ENCODE peak calls at places on chromosomes 6 and 20, in eight cellular contexts. C is ovary, P is heart left ventricle, U is body of pancreas, I is lower leg skin, E is spleen, V is gastrocnemius medialis, K is stomach. S is an unnamed sample.

GRCh38 chr6:46269447-46270229 is 98.9 kb upstream of the ENPP5 start:
- DNase-seq in V (peak; percentile 31), P (peak; percentile 48), E (no peak), I (no peak), K (no peak), U (no peak), C (peak; percentile 71), S (no peak)

GRCh38 chr6:36328600-36328999 is 8.1 kb downstream of the BNIP5 start:
- DNase-seq in U (no peak), E (no peak), P (no peak), V (no peak), I (no peak), C (no peak), K (no peak), S (no peak)

GRCh38 chr6:115602471-115602870 is 458.2 kb downstream of the FRK start:
- DNase-seq in E (no peak), V (no peak), P (no peak), U (no peak), I (no peak), C (no peak), K (no peak), S (no peak)

GRCh38 chr6:110255356-110255755 is 75.1 kb downstream of the CDC40 start:
- DNase-seq in U (no peak), E (no peak), I (no peak), V (no peak), K (no peak), P (no peak), C (peak; percentile 34), S (peak; percentile 10)

GRCh38 chr6:6775074-6775473 is 186.6 kb downstream of the LY86 start:
- DNase-seq in V (no peak), U (no peak), K (no peak), E (no peak), C (no peak), P (no peak), I (no peak), S (no peak)

GRCh38 chr6:161631676-161632194 is 357.9 kb upstream of the AGPAT4 start:
- DNase-seq in U (no peak), V (no peak), C (no peak), E (no peak), I (no peak), P (no peak), K (no peak), S (no peak)

GRCh38 chr20:22575087-22575721 is 9.2 kb downstream of the FOXA2 start:
- DNase-seq in U (no peak), P (no peak), E (no peak), K (no peak), C (no peak), I (no peak), V (no peak), S (no peak)

GRCh38 chr6:45256697-45257695 is 71.1 kb upstream of the RUNX2 start:
- DNase-seq in U (no peak), K (no peak), E (no peak), P (no peak), C (no peak), V (no peak), I (no peak), S (no peak)

GRCh38 chr20:48898210-48898609 is 23.3 kb upstream of the ARFGEF2 start:
- DNase-seq in E (no peak), U (no peak), C (no peak), V (no peak), K (no peak), P (no peak), I (no peak), S (no peak)

GRCh38 chr20:32902456-32903420 is 44.0 kb downstream of the EFCAB8 start:
- DNase-seq in U (peak; percentile 56), K (peak; percentile 60), P (peak; percentile 19), C (peak; percentile 48), E (peak; percentile 90), I (no peak), V (no peak), S (peak; percentile 68)

GRCh38 chr6:108689279-108690161 is 128.8 kb downstream of the FOXO3 start:
- DNase-seq in V (peak; percentile 98), E (no peak), U (peak; percentile 98), K (peak; percentile 94), C (peak; percentile 87), I (peak; percentile 71), P (peak; percentile 86), S (no peak)

GRCh38 chr6:140253096-140253495 is 878.6 kb upstream of the CITED2 start:
- DNase-seq in C (no peak), E (no peak), P (no peak), V (no peak), K (no peak), I (no peak), U (no peak), S (no peak)

GRCh38 chr20:38200646-38201045 is 35.6 kb upstream of the TGM2 start:
- DNase-seq in K (no peak), V (no peak), C (no peak), I (no peak), U (no peak), E (no peak), P (no peak), S (no peak)

GRCh38 chr20:23018941-23019340 is 16.2 kb upstream of the SSTR4 start:
- DNase-seq in E (no peak), V (no peak), U (no peak), P (no peak), K (no peak), I (no peak), C (no peak), S (no peak)

GRCh38 chr20:48846516-48847492 is 19.0 kb upstream of the PREX1 start:
- DNase-seq in K (no peak), E (no peak), P (peak; percentile 39), V (no peak), U (no peak), I (no peak), C (no peak), S (peak; percentile 57)

GRCh38 chr6:85747093-85747492 is 104.4 kb upstream of the SYNCRIP start:
- DNase-seq in I (no peak), P (no peak), U (no peak), K (no peak), C (no peak), V (no peak), E (no peak), S (no peak)

DNA sequence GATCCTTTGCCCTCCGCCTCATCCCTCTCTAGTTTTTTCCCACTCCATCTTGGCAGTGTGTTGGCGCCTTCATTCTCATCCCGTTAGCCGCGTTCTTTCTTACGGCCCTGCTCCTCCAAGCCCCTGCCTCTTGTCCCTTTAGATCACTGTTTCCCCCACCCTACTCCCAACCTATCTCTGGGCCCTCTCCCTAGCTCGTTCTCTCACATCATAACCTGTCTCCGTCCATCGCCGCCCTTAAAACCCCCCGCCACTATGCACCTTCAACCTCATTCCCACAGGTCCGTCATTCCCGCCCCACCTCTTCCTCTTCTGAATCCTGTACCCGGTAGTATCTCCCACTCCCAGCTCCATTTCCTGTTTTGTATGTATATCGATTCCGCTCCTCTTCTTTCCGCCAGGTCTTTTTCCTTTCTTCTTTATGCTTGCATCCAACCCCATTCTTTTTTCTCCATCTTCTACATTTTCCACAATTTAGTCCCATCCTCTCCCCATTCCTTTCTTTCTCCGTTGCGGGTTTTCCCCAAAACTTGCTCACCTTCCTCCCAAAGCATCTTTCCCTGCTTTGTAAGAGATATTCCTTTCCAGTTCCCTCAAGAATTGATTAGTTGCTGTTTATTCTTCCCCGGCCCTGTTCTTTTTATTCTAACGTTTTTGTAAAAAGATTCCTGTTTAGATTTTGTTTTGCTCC is 671 bp downstream of the EFHC1 start:
- DNase-seq in C (peak; percentile 50), K (no peak), U (peak; percentile 18), P (no peak), I (no peak), V (no peak), E (peak; percentile 79), S (no peak)
- TF ChIP-seq POLR2A in C (no peak), K (no peak), U (no peak), P (no peak), I (no peak), V (no peak), E (no peak), S (no peak)

GRCh38 chr6:74347161-74347560 is 651.2 kb downstream of the CD109 start:
- DNase-seq in K (no peak), I (no peak), C (no peak), P (no peak), V (no peak), E (no peak), U (no peak), S (no peak)
- TF ChIP-seq POLR2A in K (no peak), I (no peak), C (no peak), P (no peak), V (no peak), E (no peak), U (no peak), S (no peak)

GRCh38 chr6:43123691-43124314 is 47.3 kb upstream of the SRF start:
- DNase-seq in P (no peak), E (peak; percentile 45), U (no peak), C (no peak), K (no peak), V (no peak), I (no peak), S (no peak)
- TF ChIP-seq POLR2A in P (no peak), E (no peak), U (no peak), C (no peak), K (no peak), V (no peak), I (no peak), S (no peak)

GRCh38 chr6:28808383-28808782 is 115.4 kb downstream of the TRIM27 start:
- DNase-seq in V (no peak), E (no peak), K (no peak), P (no peak), C (no peak), I (no peak), U (no peak), S (no peak)

GRCh38 chr6:28811873-28812272 is 111.9 kb downstream of the TRIM27 start:
- DNase-seq in U (no peak), E (no peak), P (no peak), K (no peak), I (no peak), V (no peak), C (no peak), S (no peak)

GRCh38 chr6:28810655-28811053 is 113.1 kb downstream of the TRIM27 start:
- DNase-seq in U (no peak), E (no peak), V (no peak), I (no peak), P (no peak), C (no peak), K (no peak), S (no peak)

GRCh38 chr6:28807682-28808280 is 116.0 kb downstream of the TRIM27 start:
- DNase-seq in I (no peak), V (no peak), K (no peak), C (no peak), E (no peak), P (no peak), U (no peak), S (no peak)

DNA sequence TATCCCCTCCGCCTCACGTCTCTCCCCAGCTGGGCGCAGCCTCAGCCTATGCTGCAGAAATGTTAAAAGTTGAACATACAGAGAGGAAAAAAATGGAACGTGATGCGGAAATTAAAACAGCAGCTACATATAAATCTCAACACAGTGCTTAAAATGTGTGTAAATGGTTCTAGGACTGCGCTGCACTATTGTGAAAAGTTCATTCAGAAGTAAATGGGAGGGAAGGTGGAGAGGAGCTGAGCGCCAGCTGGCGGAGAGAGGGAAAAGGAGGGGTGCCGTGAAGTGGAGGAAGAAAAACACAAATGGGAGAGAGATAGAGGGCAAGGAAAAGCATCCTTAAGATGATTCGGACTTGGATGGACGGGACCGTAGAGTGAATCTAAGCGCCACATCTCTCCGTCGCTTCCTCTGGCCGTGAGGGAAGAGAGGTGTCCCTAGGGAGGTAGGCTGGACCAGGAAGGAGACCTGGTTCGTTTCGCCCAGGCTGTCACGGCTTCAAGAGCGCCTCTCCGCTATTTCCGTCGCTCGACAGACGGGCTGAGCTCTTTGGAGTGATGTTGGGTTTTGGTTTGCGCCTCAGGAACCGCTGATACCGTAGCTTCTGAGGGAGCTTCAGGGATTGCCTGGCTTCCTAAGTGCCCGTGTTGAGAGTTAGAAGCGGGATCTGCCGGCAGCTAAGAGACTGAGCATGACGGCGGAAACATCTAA is 113.7 kb downstream of the TRIM27 start:
- DNase-seq in I (no peak), P (no peak), E (no peak), U (no peak), K (no peak), C (no peak), V (no peak), S (no peak)
- TF ChIP-seq POLR2A in I (no peak), P (no peak), E (no peak), U (no peak), K (no peak), C (no peak), V (no peak), S (no peak)